ENCODE peak calls at places on chromosomes 11 and 22, in four cellular contexts. O is HFFc6, A is uterus, Y is GM12878. F is an unnamed sample.

GRCh38 chr11:65560555-65561418 is 2.6 kb upstream of the LTBP3 start:
- DNase-seq in O (no peak), A (peak), Y (no peak), F (peak)

GRCh38 chr22:27867114-27867957 is 51.7 kb downstream of the PITPNB start:
- DNase-seq in O (no peak), A (no peak), Y (no peak), F (no peak)

GRCh38 chr22:43976861-43977795 is 21.9 kb downstream of the SAMM50 start:
- DNase-seq in O (no peak), A (no peak), Y (no peak), F (no peak)

GRCh38 chr11:83147895-83148294 is 9.0 kb upstream of the PCF11 start:
- DNase-seq in O (no peak), A (peak), Y (no peak), F (no peak)

GRCh38 chr11:96486890-96487633 is 97.2 kb downstream of the JRKL start:
- DNase-seq in O (no peak), A (no peak), Y (no peak), F (no peak)

GRCh38 chr11:67098799-67099198 is 20.3 kb upstream of the KDM2A start:
- DNase-seq in O (no peak), A (no peak), Y (no peak), F (no peak)

GRCh38 chr11:119529063-119529845 is 106.3 kb upstream of the THY1 start:
- DNase-seq in O (no peak), A (no peak), Y (no peak), F (no peak)

GRCh38 chr22:23613193-23613973 is 18.7 kb downstream of the DRICH1 start:
- DNase-seq in O (no peak), A (no peak), Y (no peak), F (no peak)

GRCh38 chr11:64990222-64990918 is 6.4 kb downstream of the BATF2 start:
- DNase-seq in O (no peak), A (no peak), Y (no peak), F (peak)

GRCh38 chr11:36744375-36745168 is 146.5 kb upstream of the RAG2 start:
- DNase-seq in O (peak), A (peak), Y (no peak), F (peak)

GRCh38 chr22:21937041-21937820 is 15.4 kb downstream of the PPM1F start:
- DNase-seq in O (no peak), A (no peak), Y (no peak), F (peak)

GRCh38 chr22:28051091-28051786 is 132.2 kb upstream of the PITPNB start:
- DNase-seq in O (no peak), A (no peak), Y (no peak), F (no peak)

GRCh38 chr11:132111781-132112380 is 741.5 kb downstream of the NTM start:
- DNase-seq in O (peak), A (no peak), Y (no peak), F (peak)

GRCh38 chr22:19799322-19800190 is 39.0 kb downstream of the TBX1 start:
- DNase-seq in O (peak), A (peak), Y (no peak), F (peak)

GRCh38 chr22:37627545-37627944 is 11.9 kb upstream of the SH3BP1 start:
- DNase-seq in O (no peak), A (no peak), Y (no peak), F (no peak)

GRCh38 chr11:105609341-105609781 is 512 bp upstream of the GRIA4 start:
- DNase-seq in O (no peak), A (no peak), Y (no peak), F (no peak)

GRCh38 chr22:38257170-38257569 is 15.6 kb downstream of the TMEM184B start:
- DNase-seq in O (peak), A (peak), Y (no peak), F (peak)

GRCh38 chr11:62054484-62055121 is 69.2 kb upstream of the INCENP start:
- DNase-seq in O (peak), A (peak), Y (no peak), F (no peak)

GRCh38 chr11:61749607-61750217 is 2.7 kb upstream of the MYRF start:
- DNase-seq in O (no peak), A (no peak), Y (no peak), F (no peak)

GRCh38 chr22:30697975-30698374 is 3.3 kb downstream of the OSBP2 start:
- DNase-seq in O (no peak), A (no peak), Y (no peak), F (no peak)